ENCODE peak calls at places on chromosomes 12 and 14, in eight cellular contexts. One of them, this sample, is unnamed.
A peak's percentile ranks its signal among the peaks of the same experiment; 100 is the strongest.

GRCh38 chr12:68468036-68468435 is 135.9 kb upstream of the MDM1 start:
- DNase-seq in adrenal gland: no peak
- DNase-seq in Panc1: no peak
- DNase-seq in MV-4-11: no peak
- DNase-seq in small intestine: no peak
- DNase-seq in T-helper 2 cell: no peak
- DNase-seq in mesothelial cell of epicardium: no peak
- DNase-seq in ACHN: no peak
- DNase-seq in this sample: no peak

GRCh38 chr14:95862243-95862642 is 14.4 kb upstream of the TUNAR start:
- DNase-seq in adrenal gland: no peak
- DNase-seq in Panc1: no peak
- DNase-seq in MV-4-11: no peak
- DNase-seq in small intestine: no peak
- DNase-seq in T-helper 2 cell: no peak
- DNase-seq in mesothelial cell of epicardium: no peak
- DNase-seq in ACHN: peak; percentile 10
- DNase-seq in this sample: no peak

GRCh38 chr12:52041695-52042123 is 9.5 kb upstream of the NR4A1 start:
- DNase-seq in adrenal gland: peak; percentile 70
- DNase-seq in Panc1: no peak
- DNase-seq in MV-4-11: no peak
- DNase-seq in small intestine: no peak
- DNase-seq in T-helper 2 cell: no peak
- DNase-seq in mesothelial cell of epicardium: no peak
- DNase-seq in ACHN: peak; percentile 25
- DNase-seq in this sample: no peak

GRCh38 chr12:51773145-51773869 is 75.2 kb downstream of the FIGNL2 start:
- DNase-seq in adrenal gland: peak; percentile 10
- DNase-seq in Panc1: no peak
- DNase-seq in MV-4-11: peak; percentile 55
- DNase-seq in small intestine: no peak
- DNase-seq in T-helper 2 cell: no peak
- DNase-seq in mesothelial cell of epicardium: no peak
- DNase-seq in ACHN: peak; percentile 77
- DNase-seq in this sample: no peak

GRCh38 chr14:50055461-50056228 is 60.7 kb downstream of the VCPKMT start:
- DNase-seq in adrenal gland: peak; percentile 42
- DNase-seq in Panc1: no peak
- DNase-seq in MV-4-11: peak; percentile 67
- DNase-seq in small intestine: no peak
- DNase-seq in T-helper 2 cell: no peak
- DNase-seq in mesothelial cell of epicardium: no peak
- DNase-seq in ACHN: no peak
- DNase-seq in this sample: no peak

GRCh38 chr14:55628426-55628825 is 48.4 kb downstream of the KTN1 start:
- DNase-seq in adrenal gland: no peak
- DNase-seq in Panc1: no peak
- DNase-seq in MV-4-11: no peak
- DNase-seq in small intestine: no peak
- DNase-seq in T-helper 2 cell: no peak
- DNase-seq in mesothelial cell of epicardium: no peak
- DNase-seq in ACHN: no peak
- DNase-seq in this sample: no peak

GRCh38 chr12:115335594-115335993 is 651.6 kb upstream of the TBX3 start:
- DNase-seq in adrenal gland: no peak
- DNase-seq in Panc1: no peak
- DNase-seq in MV-4-11: no peak
- DNase-seq in small intestine: peak; percentile 47
- DNase-seq in T-helper 2 cell: no peak
- DNase-seq in mesothelial cell of epicardium: no peak
- DNase-seq in ACHN: no peak
- DNase-seq in this sample: no peak

GRCh38 chr14:61145258-61145902 is 135.8 kb downstream of the TMEM30B start:
- DNase-seq in adrenal gland: no peak
- DNase-seq in Panc1: no peak
- DNase-seq in MV-4-11: no peak
- DNase-seq in small intestine: no peak
- DNase-seq in T-helper 2 cell: no peak
- DNase-seq in mesothelial cell of epicardium: no peak
- DNase-seq in ACHN: no peak
- DNase-seq in this sample: no peak

GRCh38 chr12:25730489-25731349 is 177.6 kb upstream of the LMNTD1 start:
- DNase-seq in adrenal gland: no peak
- DNase-seq in Panc1: no peak
- DNase-seq in MV-4-11: peak; percentile 91
- DNase-seq in small intestine: no peak
- DNase-seq in T-helper 2 cell: no peak
- DNase-seq in mesothelial cell of epicardium: no peak
- DNase-seq in ACHN: no peak
- DNase-seq in this sample: no peak

GRCh38 chr14:59069455-59069854 is 119.0 kb upstream of the DAAM1 start:
- DNase-seq in adrenal gland: no peak
- DNase-seq in Panc1: no peak
- DNase-seq in MV-4-11: no peak
- DNase-seq in small intestine: peak; percentile 10
- DNase-seq in T-helper 2 cell: no peak
- DNase-seq in mesothelial cell of epicardium: no peak
- DNase-seq in ACHN: no peak
- DNase-seq in this sample: no peak

GRCh38 chr14:60573943-60574496 is 65.1 kb downstream of the SIX6 start:
- DNase-seq in adrenal gland: no peak
- DNase-seq in Panc1: no peak
- DNase-seq in MV-4-11: no peak
- DNase-seq in small intestine: no peak
- DNase-seq in T-helper 2 cell: no peak
- DNase-seq in mesothelial cell of epicardium: no peak
- DNase-seq in ACHN: no peak
- DNase-seq in this sample: no peak

GRCh38 chr12:67355428-67356385 is 86.5 kb downstream of the CAND1 start:
- DNase-seq in adrenal gland: peak; percentile 42
- DNase-seq in Panc1: peak; percentile 18
- DNase-seq in MV-4-11: peak; percentile 5
- DNase-seq in small intestine: peak; percentile 67
- DNase-seq in T-helper 2 cell: no peak
- DNase-seq in mesothelial cell of epicardium: no peak
- DNase-seq in ACHN: peak; percentile 65
- DNase-seq in this sample: no peak

GRCh38 chr12:113007166-113007565 is 28.8 kb downstream of the OAS2 start:
- DNase-seq in adrenal gland: peak; percentile 79
- DNase-seq in Panc1: no peak
- DNase-seq in MV-4-11: no peak
- DNase-seq in small intestine: no peak
- DNase-seq in T-helper 2 cell: no peak
- DNase-seq in mesothelial cell of epicardium: no peak
- DNase-seq in ACHN: peak; percentile 93
- DNase-seq in this sample: no peak

GRCh38 chr12:5232826-5233500 is 189.3 kb downstream of the KCNA5 start:
- DNase-seq in adrenal gland: no peak
- DNase-seq in Panc1: no peak
- DNase-seq in MV-4-11: no peak
- DNase-seq in small intestine: no peak
- DNase-seq in T-helper 2 cell: no peak
- DNase-seq in mesothelial cell of epicardium: no peak
- DNase-seq in ACHN: no peak
- DNase-seq in this sample: no peak

GRCh38 chr14:95066427-95066986 is 90.8 kb downstream of the DICER1 start:
- DNase-seq in adrenal gland: no peak
- DNase-seq in Panc1: no peak
- DNase-seq in MV-4-11: no peak
- DNase-seq in small intestine: no peak
- DNase-seq in T-helper 2 cell: no peak
- DNase-seq in mesothelial cell of epicardium: no peak
- DNase-seq in ACHN: no peak
- DNase-seq in this sample: no peak

GRCh38 chr12:749871-750270 is 2.5 kb upstream of the WNK1 start:
- DNase-seq in adrenal gland: no peak
- DNase-seq in Panc1: no peak
- DNase-seq in MV-4-11: no peak
- DNase-seq in small intestine: no peak
- DNase-seq in T-helper 2 cell: no peak
- DNase-seq in mesothelial cell of epicardium: no peak
- DNase-seq in ACHN: no peak
- DNase-seq in this sample: no peak

GRCh38 chr14:73003688-73004087 is 23.2 kb downstream of the ZFYVE1 start:
- DNase-seq in adrenal gland: no peak
- DNase-seq in Panc1: no peak
- DNase-seq in MV-4-11: no peak
- DNase-seq in small intestine: no peak
- DNase-seq in T-helper 2 cell: no peak
- DNase-seq in mesothelial cell of epicardium: no peak
- DNase-seq in ACHN: no peak
- DNase-seq in this sample: no peak

GRCh38 chr12:117855165-117855564 is 113.6 kb downstream of the KSR2 start:
- DNase-seq in adrenal gland: no peak
- DNase-seq in Panc1: no peak
- DNase-seq in MV-4-11: no peak
- DNase-seq in small intestine: no peak
- DNase-seq in T-helper 2 cell: no peak
- DNase-seq in mesothelial cell of epicardium: no peak
- DNase-seq in ACHN: no peak
- DNase-seq in this sample: no peak